ENCODE peak calls at places on chromosome 17, in five cellular contexts. D is A549, A is HepG2, F is K562, G is GM12878. H is an unnamed sample.

GRCh38 chr17:59760164-59760563 is 52.7 kb downstream of the VMP1 start:
- DNase-seq in D (no peak), A (no peak), G (no peak), F (no peak), H (no peak)

GRCh38 chr17:79011451-79012147 is 2.0 kb upstream of the CANT1 start:
- DNase-seq in F (no peak), D (no peak), G (no peak), A (no peak), H (no peak)

GRCh38 chr17:10177921-10178788 is 20.3 kb downstream of the GAS7 start:
- DNase-seq in D (no peak), G (no peak), A (no peak), F (no peak), H (peak)

GRCh38 chr17:63434951-63435571 is 11.0 kb downstream of the CYB561 start:
- DNase-seq in G (no peak), A (no peak), F (no peak), D (peak), H (no peak)

GRCh38 chr17:66200685-66201092 is 8.8 kb upstream of the CEP112 start:
- DNase-seq in A (peak), D (peak), G (no peak), F (peak), H (peak)

GRCh38 chr17:45429338-45430005 is 3.2 kb downstream of the ARHGAP27 start:
- DNase-seq in D (no peak), A (no peak), F (no peak), G (no peak), H (peak)

GRCh38 chr17:42288985-42289862 is 926 bp downstream of the STAT5A start:
- DNase-seq in G (no peak), F (peak), D (no peak), A (no peak), H (peak)

GRCh38 chr17:79923974-79924638 is 84.9 kb upstream of the CBX4 start:
- DNase-seq in D (no peak), A (peak), F (peak), G (no peak), H (peak)

GRCh38 chr17:31581022-31581483 is 189.6 kb downstream of the RAB11FIP4 start:
- DNase-seq in G (no peak), A (no peak), D (no peak), F (no peak), H (no peak)

GRCh38 chr17:39141294-39141693 is 10.1 kb downstream of the PLXDC1 start:
- DNase-seq in D (no peak), G (no peak), A (no peak), F (no peak), H (no peak)

GRCh38 chr17:1344521-1344920 is 55.5 kb downstream of the YWHAE start:
- DNase-seq in D (no peak), G (no peak), A (no peak), F (no peak), H (no peak)

GRCh38 chr17:70329751-70330150 is 160.4 kb downstream of the KCNJ2 start:
- DNase-seq in A (no peak), G (no peak), F (no peak), D (no peak), H (no peak)

GRCh38 chr17:1179635-1180433 is at the start of gene ABR:
- DNase-seq in F (peak), G (no peak), A (no peak), D (peak), H (peak)

GRCh38 chr17:66355510-66355909 is 53.1 kb downstream of the PRKCA start:
- DNase-seq in F (no peak), D (no peak), A (no peak), G (no peak), H (no peak)

GRCh38 chr17:43416998-43417891 is 18.5 kb downstream of the ARL4D start:
- DNase-seq in D (no peak), A (no peak), F (no peak), G (no peak), H (no peak)

GRCh38 chr17:40551874-40552768 is 13.2 kb downstream of the CCR7 start:
- DNase-seq in F (no peak), D (peak), A (peak), G (no peak), H (no peak)

GRCh38 chr17:79045830-79046500 is 22.0 kb downstream of the C1QTNF1 start:
- DNase-seq in G (no peak), F (peak), A (peak), D (peak), H (peak)

GRCh38 chr17:15945493-15946209 is 721 bp downstream of the ADORA2B start:
- DNase-seq in D (peak), G (no peak), A (no peak), F (peak), H (peak)

GRCh38 chr17:38685485-38685884 is 10.7 kb upstream of the EPOP start:
- DNase-seq in D (no peak), G (no peak), F (no peak), A (no peak), H (no peak)

GRCh38 chr17:68954146-68954971 is 833 bp downstream of the ABCA8 start:
- DNase-seq in A (no peak), F (no peak), D (no peak), G (no peak), H (no peak)

GRCh38 chr17:11986179-11986938 is 10.9 kb downstream of the ZNF18 start:
- DNase-seq in F (no peak), A (peak), D (no peak), G (no peak), H (no peak)

GRCh38 chr17:66494023-66494803 is 191.8 kb downstream of the PRKCA start:
- DNase-seq in D (peak), F (peak), A (no peak), G (no peak), H (no peak)

GRCh38 chr17:58153046-58153445 is 4.9 kb downstream of the OR4D1 start:
- DNase-seq in A (no peak), G (no peak), D (no peak), F (no peak), H (no peak)

GRCh38 chr17:47204722-47205418 is 4.3 kb upstream of the MYL4 start:
- DNase-seq in G (peak), A (no peak), D (no peak), F (no peak), H (no peak)
- TF ChIP-seq JUNB in G (peak), A (no peak), D (no peak), F (no peak), H (no peak)

GRCh38 chr17:82021728-82022309 is 859 bp downstream of the CENPX start:
- DNase-seq in G (no peak), D (no peak), A (no peak), F (no peak), H (no peak)
- TF ChIP-seq JUNB in G (no peak), D (no peak), A (no peak), F (no peak), H (no peak)

DNA sequence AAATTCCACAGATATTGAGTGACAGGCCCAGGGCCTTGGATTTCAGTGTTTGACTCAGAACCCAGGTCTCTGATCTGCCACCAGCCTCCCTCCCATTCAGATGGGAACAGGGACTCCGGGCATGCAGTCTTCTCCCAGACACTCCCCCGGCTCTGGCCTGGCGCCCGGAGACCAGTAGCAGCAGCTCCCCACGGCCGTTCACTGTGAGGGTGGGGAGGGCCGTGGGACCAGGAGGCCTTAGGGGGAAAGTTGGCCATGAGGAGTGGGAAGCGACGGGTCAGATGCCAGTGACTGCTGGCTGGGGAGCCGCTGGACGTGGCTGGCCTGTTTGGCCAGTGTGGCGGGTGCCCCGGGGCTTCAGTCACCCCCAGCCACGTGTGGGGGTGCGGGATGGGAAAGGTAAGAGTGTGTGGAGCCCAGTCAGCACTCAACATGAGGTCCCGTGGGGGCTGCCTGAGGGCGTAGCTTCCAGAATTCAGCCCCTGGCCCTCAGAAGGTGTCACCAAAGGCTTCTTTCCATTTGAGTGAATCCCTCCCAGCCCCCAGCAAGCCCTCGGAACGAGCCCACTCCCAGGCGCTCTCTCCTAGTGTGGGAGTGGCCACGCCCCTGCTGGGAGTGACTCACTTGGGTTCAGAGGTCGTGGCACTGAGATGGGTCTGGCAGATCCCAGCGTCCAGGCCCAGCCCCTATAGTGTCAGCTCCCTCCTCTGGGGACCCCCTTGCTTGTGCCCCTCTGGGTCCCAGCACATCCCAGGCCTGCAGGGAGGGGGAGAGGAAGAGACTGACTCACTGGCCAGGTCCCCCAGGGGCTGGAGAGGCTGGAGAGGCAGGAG is 309.4 kb downstream of the SEC14L1 start:
- DNase-seq in G (no peak), F (peak), D (peak), A (peak), H (peak)
- TF ChIP-seq JUNB in G (no peak), F (no peak), D (no peak), A (no peak), H (no peak)

DNA sequence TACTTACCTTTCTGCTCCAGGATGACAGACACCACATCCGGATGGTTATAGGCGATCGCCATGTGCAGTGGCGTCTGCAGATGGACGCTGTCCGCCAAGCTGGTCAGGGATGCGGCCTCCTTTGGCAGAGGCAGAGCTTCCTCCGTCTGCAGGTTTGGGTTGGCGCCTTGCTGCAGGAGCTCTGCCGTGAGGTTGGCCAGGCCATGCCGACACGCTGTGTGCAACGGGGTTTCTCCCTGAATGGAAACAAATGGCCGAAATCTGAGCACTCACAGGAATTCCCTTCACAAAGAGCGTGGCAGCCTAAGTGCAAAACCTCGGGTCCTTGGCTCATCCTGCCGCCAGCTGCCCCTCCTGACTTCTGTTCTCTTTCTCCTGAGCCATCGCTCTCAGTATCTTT is 41.8 kb downstream of the CYB5D2 start:
- DNase-seq in A (no peak), F (no peak), D (no peak), G (no peak), H (no peak)
- TF ChIP-seq JUNB in A (no peak), F (no peak), D (no peak), G (no peak), H (no peak)

GRCh38 chr17:2682304-2682938 is 29.1 kb downstream of the CLUH start:
- DNase-seq in A (no peak), G (no peak), F (no peak), D (no peak), H (no peak)
- TF ChIP-seq JUNB in A (no peak), G (no peak), F (no peak), D (no peak), H (no peak)

GRCh38 chr17:20280832-20281231 is 186.5 kb downstream of the LGALS9B start:
- DNase-seq in F (no peak), A (no peak), G (no peak), D (no peak), H (no peak)

GRCh38 chr17:20284018-20284417 is 183.3 kb downstream of the LGALS9B start:
- DNase-seq in F (no peak), D (no peak), A (no peak), G (no peak), H (no peak)

GRCh38 chr17:20282526-20283308 is 184.6 kb downstream of the LGALS9B start:
- DNase-seq in F (no peak), D (no peak), A (no peak), G (no peak), H (no peak)

GRCh38 chr17:20280051-20280450 is 187.3 kb downstream of the LGALS9B start:
- DNase-seq in A (no peak), D (no peak), G (no peak), F (no peak), H (no peak)

DNA sequence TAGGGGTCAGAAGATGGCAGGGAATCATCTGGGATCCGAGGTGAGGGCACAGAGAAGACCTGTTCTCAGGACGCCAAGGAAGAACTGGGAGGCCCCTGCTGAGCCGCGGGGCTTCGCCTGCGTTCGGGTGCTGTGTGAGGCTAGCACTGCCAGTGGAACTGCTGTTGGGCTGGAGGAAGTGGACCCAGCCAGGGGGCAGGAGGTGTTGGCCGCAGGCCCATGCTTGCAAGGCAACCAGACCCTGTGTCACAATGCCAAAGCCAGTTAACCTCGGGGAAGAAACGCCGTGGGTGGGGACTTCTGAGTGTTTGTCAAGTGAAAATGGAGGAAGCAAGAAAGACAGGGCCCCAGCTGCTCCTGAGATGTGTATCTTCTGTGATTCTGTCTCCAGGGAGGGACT is 185.5 kb downstream of the LGALS9B start:
- DNase-seq in F (no peak), D (no peak), A (no peak), G (no peak), H (no peak)
- TF ChIP-seq JUNB in F (no peak), D (no peak), A (no peak), G (no peak), H (no peak)

GRCh38 chr17:81500026-81500425 is 12.6 kb downstream of the ACTG1 start:
- DNase-seq in A (no peak), G (no peak), D (no peak), F (no peak), H (peak)
- TF ChIP-seq JUNB in A (no peak), G (no peak), D (no peak), F (no peak), H (no peak)

DNA sequence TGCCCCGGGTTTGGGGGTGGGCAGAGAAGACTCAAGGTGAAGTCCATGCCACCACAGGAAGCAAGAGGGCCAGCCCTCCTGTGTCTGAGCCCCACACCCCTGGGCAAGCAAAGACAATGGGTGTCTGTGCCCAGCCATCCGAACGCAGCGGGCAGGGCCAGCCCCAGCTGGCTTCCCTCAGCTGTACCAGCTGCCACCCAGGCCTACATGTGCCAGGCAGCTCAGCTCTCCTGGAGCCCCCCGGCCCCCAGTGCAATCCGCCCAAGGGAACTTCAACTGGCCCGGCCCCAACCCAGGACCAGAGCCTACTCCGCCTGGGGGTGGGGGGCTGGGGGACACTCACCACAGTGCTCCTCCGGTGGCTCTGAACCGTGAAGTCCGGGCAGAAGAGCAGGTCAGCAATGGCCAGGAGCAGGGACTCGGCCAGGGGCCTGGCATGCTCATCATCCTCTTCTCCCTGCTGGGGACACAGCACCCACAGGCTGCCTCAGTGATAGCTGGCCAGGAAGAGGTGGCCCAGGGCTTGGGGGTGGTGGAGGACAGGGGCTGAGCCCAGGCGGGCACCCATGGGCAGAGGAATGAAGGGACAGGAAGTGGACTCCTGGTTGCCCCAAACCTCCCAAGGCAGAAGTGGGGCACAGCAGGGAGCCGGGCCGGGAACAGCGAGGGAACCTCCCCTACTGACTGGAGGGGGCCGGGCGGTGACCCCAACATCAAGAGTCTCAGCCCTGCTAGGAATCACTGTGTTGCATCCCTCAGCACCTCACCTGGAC is 9.8 kb downstream of the HID1 start:
- DNase-seq in G (no peak), F (no peak), A (no peak), D (no peak), H (no peak)
- TF ChIP-seq JUNB in G (no peak), F (no peak), A (no peak), D (no peak), H (no peak)

GRCh38 chr17:27565874-27566672 is 64.9 kb upstream of the LGALS9 start:
- DNase-seq in D (no peak), A (no peak), G (no peak), F (no peak), H (no peak)
- TF ChIP-seq JUNB in D (no peak), A (no peak), G (no peak), F (no peak), H (no peak)

GRCh38 chr17:48995332-48995870 is 1.8 kb upstream of the IGF2BP1 start:
- DNase-seq in G (no peak), F (peak), D (no peak), A (no peak), H (peak)

GRCh38 chr17:48997103-48997826 is at the start of gene IGF2BP1:
- DNase-seq in G (no peak), D (peak), F (peak), A (peak), H (peak)

GRCh38 chr17:48996696-48997102 is 486 bp upstream of the IGF2BP1 start:
- DNase-seq in F (peak), D (no peak), A (no peak), G (no peak), H (no peak)

GRCh38 chr17:48994548-48995331 is 2.4 kb upstream of the IGF2BP1 start:
- DNase-seq in D (no peak), G (no peak), F (no peak), A (no peak), H (no peak)

DNA sequence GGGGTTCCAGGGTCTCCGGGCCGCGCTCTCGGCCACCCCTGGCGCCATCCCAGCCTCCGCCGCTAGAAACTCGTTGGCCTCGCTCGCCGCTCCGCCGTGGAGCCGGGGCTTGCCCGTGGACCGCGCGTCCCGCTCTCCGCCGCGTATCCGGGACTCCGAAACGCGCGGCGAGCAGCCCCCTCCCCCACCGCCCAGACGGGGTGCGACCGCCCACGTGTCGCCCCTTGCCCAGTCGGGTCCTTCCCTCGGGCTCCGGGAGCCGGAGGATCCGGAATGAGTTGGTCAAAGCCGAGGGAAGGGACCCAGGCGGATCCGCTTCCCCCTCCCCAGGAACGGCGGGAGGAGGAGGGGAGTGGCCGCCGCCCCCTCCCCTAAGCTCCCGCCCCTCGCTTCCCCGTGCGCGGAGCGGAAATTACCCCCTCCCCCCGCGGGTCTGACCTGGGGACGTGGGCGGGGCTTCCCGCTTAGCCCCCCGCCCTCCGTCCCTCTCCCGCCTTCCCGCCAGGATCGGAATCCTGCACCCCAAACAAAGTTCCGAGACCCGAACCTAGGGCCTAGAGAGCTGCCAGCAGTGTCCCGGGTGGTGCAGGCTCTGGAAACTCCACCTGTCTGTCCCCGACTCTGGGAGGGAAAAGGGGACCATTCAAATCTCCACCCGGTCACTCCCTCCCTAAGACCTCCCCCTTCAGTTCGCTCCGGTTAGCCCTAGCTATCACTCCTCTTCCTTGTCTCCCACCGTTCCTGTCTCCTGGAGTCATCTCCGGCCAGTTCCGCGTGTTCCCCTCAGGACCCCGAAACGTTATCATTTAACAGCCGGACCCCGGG is 1.1 kb upstream of the IGF2BP1 start:
- DNase-seq in G (no peak), A (peak), F (peak), D (peak), H (peak)
- TF ChIP-seq JUNB in G (no peak), A (no peak), F (no peak), D (no peak), H (no peak)

H was measured in GM23338.